ENCODE peak calls at places on chromosome X, in eight cellular contexts. C is psoas muscle, F is choroid plexus epithelial cell, I is AG09309, A is cardiac muscle cell, J is astrocyte of the spinal cord, U is coronary artery, V is neural progenitor cell. Y is an unnamed sample.

GRCh38 chrX:139909716-139910115 is 23.1 kb downstream of the ATP11C start:
- DNase-seq in U (no peak), I (no peak), J (no peak), A (no peak), C (no peak), V (no peak), F (no peak), Y (no peak)

GRCh38 chrX:1205681-1206611 is 6.5 kb downstream of the CRLF2 start:
- DNase-seq in U (no peak), F (peak; percentile 82), I (peak; percentile 11), A (peak; percentile 76), V (peak; percentile 94), J (peak; percentile 62), C (no peak), Y (peak; percentile 71)

GRCh38 chrX:26651755-26652154 is 435.8 kb downstream of the MAGEB5 start:
- DNase-seq in V (no peak), I (no peak), C (no peak), A (no peak), J (no peak), U (no peak), F (peak; percentile 6), Y (no peak)

GRCh38 chrX:103367502-103367901 is 8.8 kb upstream of the BEX3 start:
- DNase-seq in U (no peak), C (no peak), J (no peak), A (no peak), F (peak; percentile 52), I (no peak), V (no peak), Y (no peak)

GRCh38 chrX:77347572-77347971 is 99.6 kb upstream of the FGF16 start:
- DNase-seq in A (no peak), I (no peak), F (peak; percentile 2), C (no peak), U (no peak), V (peak; percentile 4), J (no peak), Y (no peak)

GRCh38 chrX:47749185-47749967 is 87.3 kb upstream of the ZNF81 start:
- DNase-seq in U (no peak), A (no peak), I (no peak), J (peak; percentile 83), F (peak; percentile 96), C (no peak), V (no peak), Y (no peak)

GRCh38 chrX:123731987-123732678 is 719 bp downstream of the THOC2 start:
- DNase-seq in J (peak; percentile 24), U (no peak), A (peak; percentile 22), C (peak; percentile 15), F (peak; percentile 14), V (peak; percentile 23), I (no peak), Y (peak; percentile 35)

GRCh38 chrX:109843963-109844751 is 111.1 kb upstream of the ACSL4 start:
- DNase-seq in V (no peak), U (no peak), F (no peak), C (no peak), A (peak; percentile 47), J (no peak), I (no peak), Y (peak; percentile 28)

GRCh38 chrX:109954333-109954732 is 48.6 kb upstream of the TMEM164 start:
- DNase-seq in C (no peak), V (no peak), F (peak; percentile 28), U (no peak), A (no peak), J (no peak), I (no peak), Y (no peak)

GRCh38 chrX:132023117-132023895 is at the start of gene STK26:
- DNase-seq in C (peak; percentile 61), V (peak; percentile 88), F (peak; percentile 36), A (peak; percentile 89), I (no peak), U (peak; percentile 73), J (peak; percentile 44), Y (peak; percentile 86)

GRCh38 chrX:67673741-67674274 is 130.0 kb downstream of the AR start:
- DNase-seq in F (no peak), V (no peak), I (no peak), C (no peak), A (no peak), J (no peak), U (no peak), Y (no peak)

GRCh38 chrX:97863261-97863660 is 979.6 kb downstream of the RPA4 start:
- DNase-seq in C (no peak), I (no peak), V (peak; percentile 9), J (no peak), A (no peak), F (no peak), U (no peak), Y (no peak)

GRCh38 chrX:64570204-64570603 is 175.0 kb upstream of the MTMR8 start:
- DNase-seq in V (peak; percentile 40), F (no peak), I (no peak), J (no peak), C (no peak), A (peak; percentile 11), U (no peak), Y (no peak)

GRCh38 chrX:46796574-46797191 is 37.8 kb upstream of the SLC9A7 start:
- DNase-seq in A (peak; percentile 73), F (peak; percentile 81), U (no peak), I (no peak), V (peak; percentile 76), C (peak; percentile 73), J (peak; percentile 72), Y (peak; percentile 30)

GRCh38 chrX:6813836-6814370 is 279.0 kb upstream of the VCX3A start:
- DNase-seq in I (no peak), U (no peak), V (peak; percentile 52), C (no peak), A (peak; percentile 57), F (no peak), J (peak; percentile 0), Y (peak; percentile 1)

GRCh38 chrX:12811658-12812057 is 20.4 kb downstream of the PRPS2 start:
- DNase-seq in F (no peak), V (no peak), J (no peak), A (no peak), U (no peak), I (no peak), C (no peak), Y (no peak)

GRCh38 chrX:12819231-12819630 is 28.0 kb downstream of the PRPS2 start:
- DNase-seq in F (peak; percentile 10), C (no peak), V (no peak), I (no peak), U (no peak), A (no peak), J (no peak), Y (no peak)

DNA sequence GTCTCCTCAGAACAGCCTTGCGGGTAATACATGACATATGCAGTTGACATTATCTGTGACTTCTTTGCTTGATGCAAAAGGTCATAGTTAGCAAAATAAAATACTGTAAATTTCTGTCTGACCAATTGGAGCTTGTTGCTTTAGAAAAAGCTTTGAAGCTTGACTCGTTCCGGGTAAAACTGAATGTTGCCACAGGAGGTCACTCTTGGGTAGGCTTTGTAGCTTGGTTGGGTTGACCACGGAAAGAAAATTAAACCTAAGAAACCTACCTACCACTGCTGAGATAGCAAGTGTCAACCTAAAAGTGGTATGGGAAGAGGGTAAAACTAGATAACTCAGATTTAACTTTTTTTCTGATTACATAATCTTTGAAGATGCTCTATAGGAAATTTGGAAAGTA is 23.2 kb downstream of the PRPS2 start:
- DNase-seq in C (no peak), J (peak; percentile 41), I (peak; percentile 18), U (no peak), A (peak; percentile 28), V (peak; percentile 42), F (peak; percentile 78), Y (peak; percentile 35)
- TF ChIP-seq CTCF in C (peak; percentile 31), J (peak; percentile 54), I (peak; percentile 48), U (no peak), A (peak; percentile 50), V (peak; percentile 59), F (peak; percentile 66), Y (peak; percentile 63)

GRCh38 chrX:66162331-66162822 is 1.7 kb upstream of the HEPH start:
- DNase-seq in J (no peak), C (no peak), A (no peak), U (no peak), V (no peak), F (no peak), I (no peak), Y (no peak)

GRCh38 chrX:66164931-66165330 is 884 bp downstream of the HEPH start:
- DNase-seq in F (no peak), A (no peak), J (no peak), I (no peak), U (no peak), C (no peak), V (no peak), Y (no peak)

GRCh38 chrX:66163447-66163846 is 600 bp upstream of the HEPH start:
- DNase-seq in I (no peak), U (no peak), F (no peak), C (no peak), J (no peak), V (no peak), A (no peak), Y (no peak)

GRCh38 chrX:66163849-66164401 is at the start of gene HEPH:
- DNase-seq in C (no peak), A (peak; percentile 58), U (no peak), F (peak; percentile 3), V (peak; percentile 65), J (peak; percentile 12), I (peak; percentile 5), Y (no peak)

GRCh38 chrX:66164470-66164869 is 423 bp downstream of the HEPH start:
- DNase-seq in C (no peak), A (no peak), I (no peak), U (no peak), F (no peak), V (peak; percentile 11), J (no peak), Y (no peak)
- H3K4me3 ChIP-seq in C (peak overlapping the region; percentile 22), A (peak overlapping the region; percentile 57), I (peak overlapping the region; percentile 23), U (peak overlapping the region; percentile 64), F (peak overlapping the region; percentile 10), V (peak overlapping the region; percentile 56), J (peak overlapping the region; percentile 8), Y (no peak overlapping the region)

GRCh38 chrX:34918856-34919255 is 23.7 kb upstream of the FAM47B start:
- DNase-seq in F (peak; percentile 84), C (no peak), V (peak; percentile 74), U (no peak), J (peak; percentile 67), I (peak; percentile 27), A (peak; percentile 74), Y (no peak)
- TF ChIP-seq CTCF in F (peak; percentile 74), C (peak; percentile 21), V (peak; percentile 69), U (no peak), J (peak; percentile 51), I (peak; percentile 56), A (peak; percentile 48), Y (no peak)

GRCh38 chrX:95875661-95876060 is 809.0 kb upstream of the DIAPH2 start:
- DNase-seq in C (no peak), F (no peak), V (no peak), J (no peak), A (no peak), U (no peak), I (no peak), Y (no peak)

GRCh38 chrX:95884196-95884595 is 800.4 kb upstream of the DIAPH2 start:
- DNase-seq in V (no peak), F (peak; percentile 9), U (no peak), J (no peak), C (no peak), I (no peak), A (no peak), Y (no peak)

DNA sequence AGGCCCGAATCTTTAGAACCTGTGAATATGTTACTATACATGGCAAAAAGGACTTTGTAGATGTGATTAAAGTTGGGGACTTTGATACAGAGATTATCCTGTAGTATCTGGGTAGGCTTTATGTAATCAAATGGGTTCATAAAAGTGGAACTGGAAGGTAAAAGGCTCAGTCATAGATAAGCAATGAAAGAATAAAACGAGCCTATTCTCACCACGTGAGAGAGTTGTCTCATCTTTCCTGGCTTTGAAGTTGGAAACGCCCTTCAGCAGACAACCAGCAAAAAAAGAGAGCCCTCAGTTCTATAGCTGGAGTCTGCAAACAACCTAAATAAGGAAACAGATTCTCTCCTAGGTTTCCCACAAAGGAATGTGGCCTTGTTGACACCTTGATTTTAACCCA is 805.8 kb upstream of the DIAPH2 start:
- DNase-seq in A (no peak), F (no peak), I (no peak), J (no peak), V (no peak), C (no peak), U (no peak), Y (no peak)
- H3K4me3 ChIP-seq in A (no peak overlapping the region), F (no peak overlapping the region), I (no peak overlapping the region), J (no peak overlapping the region), V (no peak overlapping the region), C (no peak overlapping the region), U (no peak overlapping the region), Y (no peak overlapping the region)